ENCODE peak calls at places on chromosome 22, in seven cellular contexts. R is AG04449, E is cardiac muscle cell, X is mesothelial cell of epicardium, Z is breast epithelium, B is lower leg skin, V is brain microvascular endothelial cell. M is an unnamed sample.

GRCh38 chr22:21758465-21758864 is 22.9 kb upstream of the YPEL1 start:
- DNase-seq in R (no peak), E (no peak), X (no peak), Z (no peak), B (no peak), V (no peak), M (no peak)

GRCh38 chr22:49712195-49712791 is 115.4 kb downstream of the BRD1 start:
- DNase-seq in Z (no peak), X (peak), E (peak), R (no peak), V (no peak), B (no peak), M (no peak)

GRCh38 chr22:34776827-34777226 is 289.1 kb upstream of the ISX start:
- DNase-seq in Z (no peak), B (no peak), E (no peak), X (no peak), R (no peak), V (no peak), M (no peak)

GRCh38 chr22:47918936-47919505 is 1156.6 kb downstream of the TBC1D22A start:
- DNase-seq in R (no peak), V (no peak), E (no peak), Z (no peak), X (no peak), B (peak), M (no peak)

GRCh38 chr22:39808087-39808486 is 85.5 kb downstream of the ENTHD1 start:
- DNase-seq in Z (no peak), R (no peak), B (no peak), E (no peak), X (no peak), V (no peak), M (peak)

GRCh38 chr22:33726294-33726711 is 194.0 kb downstream of the LARGE1 start:
- DNase-seq in R (peak), E (no peak), X (no peak), V (peak), Z (no peak), B (no peak), M (no peak)

GRCh38 chr22:20552913-20553401 is 45.5 kb downstream of the MED15 start:
- DNase-seq in V (peak), E (no peak), Z (no peak), R (no peak), B (no peak), X (no peak), M (no peak)

GRCh38 chr22:31488346-31488883 is 1.2 kb downstream of the EIF4ENIF1 start:
- DNase-seq in E (no peak), Z (no peak), B (no peak), V (no peak), X (no peak), R (no peak), M (no peak)

GRCh38 chr22:27554106-27554814 is 247.3 kb downstream of the MN1 start:
- DNase-seq in R (no peak), B (no peak), E (no peak), V (no peak), X (no peak), Z (no peak), M (no peak)

GRCh38 chr22:41683052-41683451 is 5.6 kb downstream of the SNU13 start:
- DNase-seq in Z (no peak), X (no peak), B (no peak), R (no peak), V (no peak), E (no peak), M (no peak)

GRCh38 chr22:47030881-47031627 is 268.6 kb downstream of the TBC1D22A start:
- DNase-seq in Z (no peak), R (no peak), V (no peak), E (no peak), B (no peak), X (no peak), M (no peak)

GRCh38 chr22:45033136-45033535 is 23.3 kb upstream of the PHF21B start:
- DNase-seq in E (no peak), Z (no peak), B (no peak), R (no peak), V (no peak), X (no peak), M (no peak)

GRCh38 chr22:45319319-45319675 is 9.6 kb downstream of the FAM118A start:
- DNase-seq in X (no peak), Z (no peak), B (no peak), V (peak), E (no peak), R (no peak), M (no peak)

GRCh38 chr22:30695351-30695762 is 683 bp downstream of the OSBP2 start:
- DNase-seq in R (no peak), E (no peak), Z (no peak), V (no peak), X (no peak), B (peak), M (no peak)

GRCh38 chr22:39818050-39818449 is 75.5 kb downstream of the ENTHD1 start:
- DNase-seq in V (peak), Z (no peak), X (no peak), E (no peak), B (no peak), R (no peak), M (no peak)

GRCh38 chr22:19470010-19470409 is 9.0 kb downstream of the UFD1 start:
- DNase-seq in V (no peak), Z (no peak), X (no peak), R (no peak), E (no peak), B (no peak), M (no peak)

GRCh38 chr22:49457946-49458707 is 369.5 kb downstream of the BRD1 start:
- DNase-seq in B (no peak), E (no peak), R (no peak), V (no peak), Z (no peak), X (no peak), M (no peak)

GRCh38 chr22:26314656-26315055 is 114.4 kb upstream of the ASPHD2 start:
- DNase-seq in Z (no peak), X (no peak), V (no peak), B (peak), R (no peak), E (no peak), M (no peak)

GRCh38 chr22:46934746-46935491 is 172.5 kb downstream of the TBC1D22A start:
- DNase-seq in B (no peak), V (peak), R (peak), X (no peak), Z (no peak), E (no peak), M (no peak)

DNA sequence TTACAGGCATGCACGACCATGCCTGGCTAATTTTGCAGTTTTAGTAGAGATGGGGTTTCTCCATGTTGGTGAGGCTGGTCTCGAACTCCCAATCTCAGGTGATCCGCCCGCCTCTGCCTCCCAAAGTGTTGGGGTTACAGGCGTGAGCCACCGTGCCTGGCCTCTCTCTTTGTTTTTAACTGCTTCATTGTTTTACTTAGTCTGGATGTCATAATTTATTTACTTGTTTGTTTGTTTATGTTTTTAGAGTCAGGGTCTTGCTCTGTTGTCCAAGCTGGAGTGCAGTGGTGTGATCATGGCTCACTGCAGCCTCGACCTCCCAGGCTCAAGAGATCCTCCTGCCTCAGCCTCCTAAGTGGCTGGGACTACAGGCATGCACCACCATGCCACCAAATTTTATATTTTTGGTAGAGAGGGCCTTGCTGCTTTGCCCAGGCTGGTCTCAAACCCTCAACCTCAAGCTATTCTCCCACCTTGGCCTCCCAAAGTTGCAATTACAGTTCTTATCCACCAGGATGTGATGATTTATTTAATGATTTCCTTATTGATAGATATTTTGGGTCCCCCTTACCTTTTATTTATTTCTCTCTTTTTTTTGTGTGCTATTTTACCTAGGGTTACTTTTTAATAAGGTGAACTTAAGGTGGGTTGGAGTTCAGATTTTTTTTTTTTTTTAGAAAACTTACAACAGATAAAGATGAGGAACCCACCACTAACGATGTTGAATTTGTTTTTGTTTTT is 52.6 kb upstream of the ADA2 start:
- DNase-seq in V (no peak), Z (no peak), R (no peak), X (no peak), E (no peak), B (no peak), M (no peak)
- TF ChIP-seq CTCF in V (no peak), Z (no peak), R (no peak), X (peak), E (no peak), B (no peak), M (no peak)

GRCh38 chr22:42994917-42995562 is 19.9 kb downstream of the PACSIN2 start:
- DNase-seq in X (no peak), Z (peak), E (peak), V (peak), B (no peak), R (peak), M (no peak)
- TF ChIP-seq CTCF in X (no peak), Z (no peak), E (no peak), V (no peak), B (no peak), R (no peak), M (no peak)

GRCh38 chr22:23063539-23064380 is 6.6 kb upstream of the GNAZ start:
- DNase-seq in V (no peak), Z (peak), X (no peak), E (no peak), B (peak), R (no peak), M (no peak)
- TF ChIP-seq CTCF in V (no peak), Z (no peak), X (no peak), E (no peak), B (no peak), R (no peak), M (no peak)

GRCh38 chr22:43922123-43922522 is 1.5 kb upstream of the PNPLA3 start:
- DNase-seq in V (no peak), R (no peak), X (no peak), E (no peak), B (no peak), Z (no peak), M (no peak)

GRCh38 chr22:43925433-43926348 is 2.1 kb downstream of the PNPLA3 start:
- DNase-seq in B (no peak), E (no peak), X (no peak), R (no peak), V (no peak), Z (peak), M (no peak)

GRCh38 chr22:43923191-43923590 is 414 bp upstream of the PNPLA3 start:
- DNase-seq in Z (no peak), X (no peak), B (no peak), V (no peak), R (no peak), E (no peak), M (no peak)

GRCh38 chr22:43926349-43926710 is 2.7 kb downstream of the PNPLA3 start:
- DNase-seq in E (no peak), R (no peak), X (no peak), Z (peak), V (no peak), B (no peak), M (no peak)

GRCh38 chr22:43923631-43924548 is at the start of gene PNPLA3:
- DNase-seq in R (peak), E (peak), X (peak), B (peak), Z (peak), V (peak), M (peak)
- TF ChIP-seq CTCF in R (peak), E (peak), X (no peak), B (no peak), Z (no peak), V (peak), M (no peak)

DNA sequence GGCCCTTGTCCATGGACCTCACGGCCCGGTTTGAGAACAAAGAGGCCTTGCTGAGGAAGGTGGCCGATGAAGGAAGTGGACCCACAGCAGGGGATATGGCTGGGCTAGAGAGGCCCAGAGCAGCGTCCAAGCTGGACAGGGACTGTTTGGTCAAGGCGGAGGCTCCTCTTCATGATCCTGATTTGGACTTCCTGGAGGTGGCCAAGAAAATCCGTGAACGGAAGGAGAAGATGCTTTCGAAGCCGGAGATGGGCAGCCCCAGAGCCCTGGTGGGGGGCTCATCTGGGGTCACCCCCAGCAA is 76.3 kb downstream of the KIAA1671 start:
- DNase-seq in B (no peak), Z (no peak), X (no peak), V (no peak), R (no peak), E (no peak), M (no peak)
- TF ChIP-seq CTCF in B (no peak), Z (no peak), X (no peak), V (no peak), R (no peak), E (no peak), M (no peak)

GRCh38 chr22:29334148-29334547 is 18.7 kb upstream of the RASL10A start:
- DNase-seq in V (no peak), X (no peak), R (no peak), B (no peak), Z (no peak), E (no peak), M (no peak)

GRCh38 chr22:29332886-29333496 is 17.5 kb upstream of the RASL10A start:
- DNase-seq in X (no peak), B (no peak), R (no peak), E (no peak), V (no peak), Z (no peak), M (no peak)

GRCh38 chr22:29336751-29337490 is 21.4 kb upstream of the RASL10A start:
- DNase-seq in E (no peak), V (no peak), B (no peak), Z (peak), X (no peak), R (no peak), M (no peak)

GRCh38 chr22:29335656-29336055 is 20.2 kb upstream of the RASL10A start:
- DNase-seq in V (no peak), R (no peak), E (no peak), B (no peak), X (no peak), Z (no peak), M (no peak)

GRCh38 chr22:29334696-29335344 is 19.3 kb upstream of the RASL10A start:
- DNase-seq in R (no peak), X (no peak), E (no peak), Z (no peak), V (no peak), B (no peak), M (no peak)
- TF ChIP-seq CTCF in R (no peak), X (no peak), E (no peak), Z (no peak), V (no peak), B (no peak), M (no peak)

DNA sequence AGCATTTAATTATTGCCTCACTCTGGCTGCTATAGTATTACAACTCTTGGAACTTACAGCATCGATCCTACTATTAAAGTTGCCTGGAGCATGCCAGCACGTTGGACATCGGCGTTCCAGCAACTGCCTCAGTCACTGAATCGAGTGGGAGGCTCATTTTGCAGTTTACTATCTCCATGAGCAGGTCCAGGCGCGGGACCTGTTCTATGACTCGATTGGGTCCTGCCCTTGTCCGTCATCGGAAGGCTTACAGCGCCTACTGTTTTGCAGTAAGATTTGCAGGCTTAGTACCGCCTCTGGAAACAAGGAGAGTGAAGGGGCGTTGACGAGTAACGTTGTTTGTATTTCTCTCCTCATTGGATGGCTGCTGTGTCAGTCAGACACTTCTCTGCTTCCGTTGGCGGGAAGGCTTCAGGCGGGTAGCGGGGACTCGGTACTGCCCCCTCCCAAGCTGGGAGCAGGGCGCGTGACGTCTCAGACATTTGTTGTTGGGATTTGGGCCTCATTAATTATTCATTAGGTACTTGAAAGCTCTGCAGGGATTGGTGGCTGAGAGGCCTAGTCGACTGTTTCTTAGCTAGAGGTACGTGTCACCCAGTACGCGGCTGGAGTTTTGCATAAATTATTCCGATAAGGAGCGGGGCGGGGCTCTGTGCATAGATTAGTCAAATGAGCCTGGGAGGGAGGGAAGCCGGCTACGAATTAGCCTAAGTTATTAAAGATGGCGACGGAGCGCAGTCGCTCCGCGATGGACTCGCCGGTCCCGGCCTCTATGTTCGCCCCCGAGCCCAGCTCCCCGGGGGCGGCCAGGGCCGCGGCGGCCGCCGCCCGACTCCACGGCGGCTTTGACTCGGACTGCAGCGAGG is at the start of gene GTPBP1:
- DNase-seq in V (peak), B (peak), X (peak), R (peak), E (peak), Z (peak), M (peak)
- TF ChIP-seq CTCF in V (peak), B (no peak), X (no peak), R (no peak), E (no peak), Z (peak), M (no peak)